ENCODE peak calls at places on chromosomes 4 and X, in five cellular contexts. U is GM23248; Q is CD8-positive, alpha-beta T cell; I is tibial artery; E is mammary epithelial cell. A is an unnamed sample.
A peak's percentile ranks its signal among the peaks of the same experiment; 100 is the strongest.

GRCh38 chr4:39933689-39934590 is 43.8 kb downstream of the PDS5A start:
- DNase-seq in U (peak; percentile 30), Q (no peak), I (no peak), E (no peak), A (no peak)

GRCh38 chr4:79408063-79408462 is at the start of gene GK2:
- DNase-seq in U (no peak), Q (no peak), I (no peak), E (no peak), A (no peak)

GRCh38 chrX:14398725-14399124 is 130.6 kb upstream of the GLRA2 start:
- DNase-seq in U (peak; percentile 64), Q (no peak), I (no peak), E (peak; percentile 93), A (no peak)

GRCh38 chr4:6701371-6701770 is 7.7 kb downstream of the S100P start:
- DNase-seq in U (no peak), Q (no peak), I (no peak), E (no peak), A (no peak)

GRCh38 chr4:52266537-52267137 is 215.5 kb downstream of the SPATA18 start:
- DNase-seq in U (no peak), Q (no peak), I (no peak), E (no peak), A (no peak)

GRCh38 chr4:4327652-4328121 is 37.6 kb downstream of the ZBTB49 start:
- DNase-seq in U (peak; percentile 30), Q (peak; percentile 42), I (peak; percentile 50), E (no peak), A (no peak)

GRCh38 chrX:69065451-69065850 is 99.8 kb downstream of the PJA1 start:
- DNase-seq in U (peak; percentile 56), Q (peak; percentile 41), I (no peak), E (peak; percentile 46), A (no peak)

GRCh38 chr4:27094785-27095184 is 234.1 kb downstream of the STIM2 start:
- DNase-seq in U (no peak), Q (no peak), I (no peak), E (no peak), A (no peak)

GRCh38 chr4:96766359-96766758 is 926.5 kb downstream of the PDHA2 start:
- DNase-seq in U (no peak), Q (no peak), I (no peak), E (peak; percentile 2), A (no peak)

GRCh38 chr4:57607616-57608150 is 497.5 kb upstream of the IGFBP7 start:
- DNase-seq in U (no peak), Q (no peak), I (no peak), E (no peak), A (no peak)

GRCh38 chrX:42714981-42715688 is 62.8 kb downstream of the PPP1R2C start:
- DNase-seq in U (no peak), Q (peak; percentile 69), I (peak; percentile 69), E (peak; percentile 38), A (no peak)

GRCh38 chrX:44011505-44011904 is 38.3 kb upstream of the NDP start:
- DNase-seq in U (no peak), Q (no peak), I (no peak), E (no peak), A (no peak)

GRCh38 chr4:146105464-146105863 is 70.1 kb upstream of the LSM6 start:
- DNase-seq in U (no peak), Q (no peak), I (no peak), E (no peak), A (no peak)

GRCh38 chr4:159979351-159979750 is 876.5 kb downstream of the RAPGEF2 start:
- DNase-seq in U (no peak), Q (no peak), I (no peak), E (no peak), A (no peak)

GRCh38 chr4:3860913-3861636 is 94.9 kb downstream of the ADRA2C start:
- DNase-seq in U (no peak), Q (no peak), I (no peak), E (no peak), A (no peak)

GRCh38 chr4:97653701-97654100 is 489.6 kb downstream of the STPG2 start:
- DNase-seq in U (no peak), Q (no peak), I (no peak), E (no peak), A (no peak)

GRCh38 chrX:20361081-20361889 is 94.6 kb upstream of the RPS6KA3 start:
- DNase-seq in U (peak; percentile 65), Q (no peak), I (no peak), E (no peak), A (peak; percentile 21)

GRCh38 chrX:31307952-31308351 is 236.1 kb upstream of the FTHL17 start:
- DNase-seq in U (no peak), Q (no peak), I (no peak), E (no peak), A (no peak)

GRCh38 chrX:101357166-101357795 is 8.7 kb upstream of the TIMM8A start:
- DNase-seq in U (peak; percentile 24), Q (no peak), I (no peak), E (no peak), A (no peak)

GRCh38 chr4:147984065-147984777 is 252.3 kb downstream of the ARHGAP10 start:
- DNase-seq in U (peak; percentile 59), Q (no peak), I (no peak), E (peak; percentile 23), A (no peak)

GRCh38 chr4:4677825-4678522 is 136.1 kb upstream of the STX18 start:
- DNase-seq in U (peak; percentile 83), Q (no peak), I (no peak), E (no peak), A (peak; percentile 36)

GRCh38 chrX:118373538-118373937 is 27.6 kb downstream of the WDR44 start:
- DNase-seq in U (peak; percentile 33), Q (no peak), I (no peak), E (no peak), A (no peak)

GRCh38 chr4:20839957-20840356 is 139.7 kb downstream of the PACRGL start:
- DNase-seq in U (peak; percentile 80), Q (no peak), I (no peak), E (peak; percentile 57), A (no peak)
- H3K27ac ChIP-seq in U (peak overlapping the region; percentile 11), Q (no peak overlapping the region), I (no peak overlapping the region), E (no peak overlapping the region), A (no peak overlapping the region)

GRCh38 chr4:84681488-84682274 is 98.8 kb downstream of the CDS1 start:
- DNase-seq in U (peak; percentile 78), Q (no peak), I (no peak), E (peak; percentile 58), A (no peak)

GRCh38 chr4:84684361-84684760 is 101.4 kb downstream of the CDS1 start:
- DNase-seq in U (no peak), Q (no peak), I (no peak), E (no peak), A (no peak)

GRCh38 chr4:84683065-84683464 is 100.1 kb downstream of the CDS1 start:
- DNase-seq in U (no peak), Q (no peak), I (no peak), E (no peak), A (no peak)

GRCh38 chr4:84685105-84685504 is 102.2 kb downstream of the CDS1 start:
- DNase-seq in U (no peak), Q (no peak), I (no peak), E (no peak), A (no peak)

GRCh38 chr4:84683486-84683885 is 100.6 kb downstream of the CDS1 start:
- DNase-seq in U (no peak), Q (no peak), I (no peak), E (no peak), A (peak; percentile 56)
- H3K27ac ChIP-seq in U (no peak overlapping the region), Q (no peak overlapping the region), I (no peak overlapping the region), E (no peak overlapping the region), A (peak overlapping the region; percentile 18)

GRCh38 chr4:102606846-102607440 is 105.8 kb downstream of the NFKB1 start:
- DNase-seq in U (no peak), Q (no peak), I (no peak), E (no peak), A (no peak)
- H3K27ac ChIP-seq in U (no peak overlapping the region), Q (no peak overlapping the region), I (no peak overlapping the region), E (no peak overlapping the region), A (no peak overlapping the region)

GRCh38 chr4:140865830-140866229 is 109.6 kb upstream of the TBC1D9 start:
- DNase-seq in U (no peak), Q (no peak), I (no peak), E (no peak), A (no peak)

GRCh38 chr4:140863187-140863586 is 107.0 kb upstream of the TBC1D9 start:
- DNase-seq in U (no peak), Q (no peak), I (no peak), E (no peak), A (no peak)

GRCh38 chr4:140865253-140865652 is 109.1 kb upstream of the TBC1D9 start:
- DNase-seq in U (no peak), Q (no peak), I (no peak), E (no peak), A (no peak)

GRCh38 chr4:140867338-140867737 is 111.2 kb upstream of the TBC1D9 start:
- DNase-seq in U (no peak), Q (no peak), I (no peak), E (no peak), A (no peak)

DNA sequence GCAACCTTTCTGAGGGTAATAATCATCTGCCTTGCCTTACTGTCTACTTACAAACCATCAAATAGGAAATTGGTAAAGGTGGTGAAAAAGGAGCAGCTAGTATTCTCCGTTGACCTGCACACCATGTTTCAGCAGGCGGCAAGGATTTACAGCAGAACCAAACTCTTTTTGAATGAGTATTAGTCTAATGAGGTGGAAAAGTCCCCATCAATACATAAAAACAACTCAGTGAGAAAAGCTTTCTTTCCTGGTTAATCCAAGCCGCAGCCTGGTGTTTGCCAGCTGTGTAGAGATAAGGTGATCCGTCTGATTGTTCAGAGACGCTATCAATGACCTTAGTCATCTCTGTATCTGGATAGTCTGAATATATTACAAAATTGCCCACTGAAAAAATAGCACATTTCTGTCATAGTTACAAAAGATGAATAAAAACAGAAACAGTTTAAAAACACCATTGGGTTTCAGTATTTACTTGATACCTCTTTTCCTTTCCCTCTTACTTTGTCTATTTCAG is 110.4 kb upstream of the TBC1D9 start:
- DNase-seq in U (no peak), Q (no peak), I (no peak), E (no peak), A (no peak)
- H3K27ac ChIP-seq in U (no peak overlapping the region), Q (no peak overlapping the region), I (no peak overlapping the region), E (no peak overlapping the region), A (no peak overlapping the region)

DNA sequence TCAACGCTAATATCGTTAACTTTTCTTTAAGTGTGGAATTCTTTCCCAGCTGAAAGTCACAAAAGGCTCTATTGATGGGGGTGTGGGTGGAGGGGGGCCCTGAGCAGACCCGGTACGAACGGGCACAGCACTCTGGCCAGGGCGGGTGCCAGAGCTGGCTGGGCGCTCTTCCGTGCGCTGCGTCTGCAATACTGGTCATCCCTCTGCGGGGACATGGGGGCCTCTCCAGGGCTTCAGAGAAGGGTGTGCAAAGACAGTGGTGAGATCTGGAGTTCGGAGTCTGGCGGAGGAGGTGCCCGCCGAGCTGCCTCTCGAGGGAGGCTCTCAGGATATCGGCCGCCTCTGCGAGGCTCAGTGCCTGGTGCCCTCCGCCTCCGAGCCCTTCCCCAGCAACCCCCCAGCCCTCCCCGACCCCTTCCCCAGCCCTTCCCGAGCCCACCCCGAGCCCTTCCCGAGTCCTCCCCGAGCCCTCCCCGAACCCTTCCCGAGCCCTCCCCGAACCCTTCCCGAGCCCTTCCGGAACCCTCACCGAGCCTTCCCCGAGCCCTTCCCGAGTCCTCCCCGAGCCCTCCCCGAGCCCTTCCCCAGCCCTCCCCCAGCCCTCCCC is 34.3 kb downstream of the FGFRL1 start:
- DNase-seq in U (no peak), Q (no peak), I (peak; percentile 53), E (no peak), A (no peak)
- H3K27ac ChIP-seq in U (no peak overlapping the region), Q (no peak overlapping the region), I (peak overlapping the region; percentile 79), E (no peak overlapping the region), A (no peak overlapping the region)

A was measured in tibial nerve.